ENCODE peak calls at places on chromosomes 4 and X, in eight cellular contexts. S is A549; Y is H9; B is psoas muscle; J is MG63; E is endodermal cell; H is upper lobe of left lung; N is CD8-positive, alpha-beta T cell. P is an unnamed sample.

GRCh38 chr4:80071643-80072606 is 1.1 kb downstream of the ANTXR2 start:
- DNase-seq in S (peak; percentile 7), Y (peak; percentile 73), B (peak; percentile 46), J (peak; percentile 50), E (peak; percentile 80), H (peak; percentile 50), N (peak; percentile 31), P (peak; percentile 39)

GRCh38 chr4:38751341-38752043 is 31.3 kb downstream of the TLR10 start:
- DNase-seq in S (no peak), Y (no peak), B (no peak), J (no peak), E (no peak), H (no peak), N (no peak), P (no peak)

GRCh38 chrX:56569378-56570061 is 6.1 kb downstream of the UBQLN2 start:
- DNase-seq in S (no peak), Y (no peak), B (no peak), J (no peak), E (no peak), H (no peak), N (no peak), P (no peak)

GRCh38 chrX:120301960-120302359 is 9.3 kb downstream of the TMEM255A start:
- DNase-seq in S (no peak), Y (no peak), B (no peak), J (no peak), E (no peak), H (no peak), N (no peak), P (no peak)

GRCh38 chrX:25523574-25523973 is 507.8 kb upstream of the ARX start:
- DNase-seq in S (peak; percentile 54), Y (peak; percentile 45), B (no peak), J (peak; percentile 6), E (peak; percentile 74), H (no peak), N (no peak), P (no peak)

GRCh38 chr4:36064147-36064546 is 180.2 kb downstream of the ARAP2 start:
- DNase-seq in S (no peak), Y (no peak), B (no peak), J (no peak), E (peak; percentile 55), H (no peak), N (no peak), P (no peak)

GRCh38 chr4:110735691-110736090 is 112.8 kb upstream of the PITX2 start:
- DNase-seq in S (no peak), Y (no peak), B (no peak), J (no peak), E (no peak), H (no peak), N (no peak), P (no peak)

GRCh38 chrX:148933881-148934280 is 433.5 kb downstream of the AFF2 start:
- DNase-seq in S (no peak), Y (no peak), B (no peak), J (no peak), E (no peak), H (no peak), N (no peak), P (no peak)

GRCh38 chrX:119647089-119647488 is 40.9 kb upstream of the NKRF start:
- DNase-seq in S (no peak), Y (no peak), B (no peak), J (no peak), E (no peak), H (no peak), N (no peak), P (no peak)

GRCh38 chr4:61531188-61531587 is 331.1 kb downstream of the ADGRL3 start:
- DNase-seq in S (no peak), Y (no peak), B (no peak), J (no peak), E (no peak), H (no peak), N (no peak), P (no peak)

GRCh38 chrX:18873836-18874235 is 110.1 kb downstream of the PHKA2 start:
- DNase-seq in S (no peak), Y (no peak), B (no peak), J (no peak), E (no peak), H (no peak), N (no peak), P (no peak)

GRCh38 chr4:23888421-23889319 is 1.2 kb downstream of the PPARGC1A start:
- DNase-seq in S (no peak), Y (no peak), B (no peak), J (no peak), E (peak; percentile 50), H (no peak), N (no peak), P (no peak)

GRCh38 chr4:38141808-38142500 is 181.8 kb downstream of the PTTG2 start:
- DNase-seq in S (no peak), Y (no peak), B (peak; percentile 36), J (peak; percentile 50), E (no peak), H (no peak), N (no peak), P (no peak)

GRCh38 chr4:7734651-7735260 is 204.9 kb downstream of the AFAP1 start:
- DNase-seq in S (no peak), Y (no peak), B (no peak), J (no peak), E (no peak), H (peak; percentile 62), N (no peak), P (no peak)

GRCh38 chr4:186934841-186935443 is 211.3 kb upstream of the FAT1 start:
- DNase-seq in S (no peak), Y (no peak), B (no peak), J (no peak), E (no peak), H (no peak), N (no peak), P (no peak)

GRCh38 chr4:2515835-2516550 is 20.5 kb upstream of the FAM193A start:
- DNase-seq in S (no peak), Y (no peak), B (peak; percentile 25), J (no peak), E (no peak), H (peak; percentile 29), N (no peak), P (no peak)

GRCh38 chr4:2510351-2511259 is 25.8 kb upstream of the FAM193A start:
- DNase-seq in S (no peak), Y (no peak), B (no peak), J (no peak), E (no peak), H (no peak), N (no peak), P (no peak)

GRCh38 chr4:2511645-2512131 is 24.8 kb upstream of the FAM193A start:
- DNase-seq in S (no peak), Y (no peak), B (no peak), J (no peak), E (no peak), H (no peak), N (no peak), P (no peak)

GRCh38 chr4:2516635-2517034 is 19.8 kb upstream of the FAM193A start:
- DNase-seq in S (no peak), Y (no peak), B (no peak), J (no peak), E (no peak), H (no peak), N (no peak), P (no peak)

DNA sequence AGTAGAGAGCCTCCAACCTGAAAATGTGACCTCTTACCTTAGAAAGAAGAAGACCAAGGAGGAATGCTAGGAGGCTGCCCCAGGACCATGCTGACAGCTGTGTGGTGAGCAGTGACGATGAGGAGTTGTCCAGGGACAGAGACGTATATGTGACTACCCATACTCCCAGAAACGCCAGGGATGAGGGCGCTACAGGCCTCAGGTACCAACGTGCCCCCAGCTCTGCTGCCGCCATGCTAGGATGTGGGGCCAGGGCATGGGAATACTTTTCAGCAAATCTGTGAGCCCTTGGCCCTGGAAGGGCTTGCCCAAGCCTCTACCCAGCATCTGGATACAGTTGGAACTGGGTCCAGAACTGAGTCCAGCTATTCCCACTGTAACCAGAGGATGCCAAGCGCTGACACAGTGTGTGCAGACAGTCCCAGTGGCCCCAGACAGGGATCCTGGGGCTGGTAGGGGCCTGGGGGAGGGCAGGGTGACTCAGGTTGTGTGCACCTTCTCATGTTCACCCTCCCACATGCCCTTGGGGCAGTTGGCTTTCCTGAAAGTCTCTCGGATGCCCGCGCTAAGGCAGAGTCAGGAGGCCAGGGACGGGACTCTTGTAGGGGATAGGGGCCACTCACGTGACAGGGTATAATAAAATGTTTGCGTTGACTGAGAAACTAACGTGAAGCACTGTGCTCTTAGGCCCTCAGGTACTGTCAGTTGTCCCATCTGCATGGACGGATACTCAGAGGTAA is 23.9 kb upstream of the FAM193A start:
- DNase-seq in S (no peak), Y (no peak), B (no peak), J (no peak), E (no peak), H (no peak), N (no peak), P (no peak)
- H3K9me3 ChIP-seq in S (no peaks in the 10 kb centered on the region), Y (no peaks in the 10 kb centered on the region), B (no peaks in the 10 kb centered on the region), J (no peaks in the 10 kb centered on the region), E (no peaks in the 10 kb centered on the region), H (no peaks in the 10 kb centered on the region), N (no peaks in the 10 kb centered on the region), P (no peaks in the 10 kb centered on the region)

GRCh38 chrX:144791298-144791697 is 456.0 kb upstream of the SPANXN1 start:
- DNase-seq in S (no peak), Y (no peak), B (no peak), J (no peak), E (no peak), H (no peak), N (no peak), P (no peak)

GRCh38 chrX:144790148-144790547 is 457.2 kb upstream of the SPANXN1 start:
- DNase-seq in S (no peak), Y (no peak), B (no peak), J (no peak), E (no peak), H (no peak), N (no peak), P (no peak)
- H3K9me3 ChIP-seq in S (no peaks in the 10 kb centered on the region), Y (peaks cover 11% of the 10 kb centered on the region), B (peaks cover 8% of the 10 kb centered on the region), J (no peaks in the 10 kb centered on the region), E (peaks cover 27% of the 10 kb centered on the region), H (no peaks in the 10 kb centered on the region), N (no peaks in the 10 kb centered on the region), P (no peaks in the 10 kb centered on the region)

GRCh38 chrX:30793075-30793766 is 95.8 kb downstream of the TAB3 start:
- DNase-seq in S (no peak), Y (no peak), B (no peak), J (no peak), E (peak; percentile 19), H (no peak), N (no peak), P (no peak)
- H3K9me3 ChIP-seq in S (no peaks in the 10 kb centered on the region), Y (peaks cover 4% of the 10 kb centered on the region), B (no peaks in the 10 kb centered on the region), J (no peaks in the 10 kb centered on the region), E (no peaks in the 10 kb centered on the region), H (no peaks in the 10 kb centered on the region), N (no peaks in the 10 kb centered on the region), P (no peaks in the 10 kb centered on the region)

GRCh38 chrX:155968106-155968714 is 29.3 kb upstream of the IL9R start:
- DNase-seq in S (no peak), Y (no peak), B (no peak), J (no peak), E (no peak), H (no peak), N (no peak), P (no peak)
- H3K9me3 ChIP-seq in S (peaks cover 17% of the 10 kb centered on the region), Y (peaks cover 19% of the 10 kb centered on the region), B (peaks cover 3% of the 10 kb centered on the region), J (no peaks in the 10 kb centered on the region), E (peaks cover 48% of the 10 kb centered on the region), H (peaks cover 3% of the 10 kb centered on the region), N (no peaks in the 10 kb centered on the region), P (no peaks in the 10 kb centered on the region)